ENCODE peak calls at places on chromosomes 6 and 20, in six cellular contexts. W is IMR-90, U is H9, C is neuronal stem cell, A is H1, P is trophoblast cell. N is an unnamed sample.

GRCh38 chr6:158655569-158656450 is 6.0 kb downstream of the SYTL3 start:
- DNase-seq in W (peak), U (no peak), C (no peak), A (no peak), P (no peak), N (peak)

GRCh38 chr6:90315354-90315960 is 18.8 kb upstream of the BACH2 start:
- DNase-seq in W (no peak), U (no peak), C (no peak), A (no peak), P (no peak), N (no peak)

GRCh38 chr20:25360631-25361286 is 29.9 kb downstream of the ABHD12 start:
- DNase-seq in W (peak), U (no peak), C (no peak), A (no peak), P (no peak), N (peak)

GRCh38 chr6:143125896-143126573 is 65.3 kb downstream of the AIG1 start:
- DNase-seq in W (no peak), U (no peak), C (no peak), A (no peak), P (no peak), N (peak)

GRCh38 chr6:12567682-12568081 is 148.9 kb upstream of the PHACTR1 start:
- DNase-seq in W (no peak), U (no peak), C (no peak), A (no peak), P (no peak), N (no peak)

GRCh38 chr6:145899915-145900569 is 64.1 kb downstream of the SHPRH start:
- DNase-seq in W (no peak), U (no peak), C (no peak), A (no peak), P (no peak), N (no peak)

GRCh38 chr6:51303313-51303712 is 484.6 kb downstream of the TFAP2B start:
- DNase-seq in W (no peak), U (no peak), C (no peak), A (no peak), P (no peak), N (no peak)

GRCh38 chr6:37741757-37742400 is 44.2 kb upstream of the MDGA1 start:
- DNase-seq in W (no peak), U (peak), C (peak), A (no peak), P (no peak), N (peak)

GRCh38 chr20:37566590-37567330 is 39.1 kb upstream of the BLCAP start:
- DNase-seq in W (no peak), U (no peak), C (no peak), A (no peak), P (no peak), N (no peak)

GRCh38 chr20:21235713-21236445 is 67.3 kb upstream of the XRN2 start:
- DNase-seq in W (peak), U (peak), C (peak), A (no peak), P (peak), N (peak)

GRCh38 chr6:78347191-78347916 is 520.0 kb upstream of the IRAK1BP1 start:
- DNase-seq in W (no peak), U (no peak), C (no peak), A (no peak), P (no peak), N (no peak)

GRCh38 chr6:30687659-30688431 is 1.4 kb upstream of the PPP1R18 start:
- DNase-seq in W (peak), U (peak), C (no peak), A (no peak), P (no peak), N (peak)

GRCh38 chr6:118815495-118815894 is 78.5 kb upstream of the ASF1A start:
- DNase-seq in W (no peak), U (no peak), C (no peak), A (no peak), P (no peak), N (no peak)

GRCh38 chr20:19995220-19995863 is 21.8 kb upstream of the NAA20 start:
- DNase-seq in W (peak), U (no peak), C (no peak), A (no peak), P (peak), N (peak)

GRCh38 chr6:73797861-73798260 is 101.9 kb downstream of the CD109 start:
- DNase-seq in W (peak), U (no peak), C (no peak), A (no peak), P (no peak), N (peak)

GRCh38 chr6:41028618-41029486 is 10.2 kb downstream of the UNC5CL start:
- DNase-seq in W (no peak), U (peak), C (no peak), A (no peak), P (no peak), N (no peak)

DNA sequence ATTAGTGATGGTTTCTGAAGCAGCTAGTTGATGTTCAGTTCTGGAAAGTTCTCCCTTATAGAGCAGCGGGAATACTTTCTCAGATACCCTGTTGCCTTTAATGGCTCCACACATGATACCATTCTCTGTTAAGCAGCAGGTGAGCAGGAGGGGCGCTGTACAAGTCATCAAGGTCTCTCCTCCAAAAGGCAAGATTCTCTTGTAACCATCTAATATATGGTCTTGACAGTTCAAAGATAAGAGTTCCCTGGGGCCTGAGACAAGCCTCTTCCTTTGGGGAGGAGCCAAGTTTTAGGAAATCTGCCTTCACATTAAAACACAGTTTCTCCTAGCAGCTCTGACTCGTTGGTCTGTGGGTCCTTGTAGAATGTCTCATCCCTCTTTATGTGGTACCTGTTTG is 258.2 kb downstream of the QKI start:
- DNase-seq in W (no peak), U (no peak), C (no peak), A (no peak), P (no peak), N (no peak)
- H4K91ac ChIP-seq in W (no peak), U (no peak), C (no peak), A (no peak), P (no peak), N (no peak)

DNA sequence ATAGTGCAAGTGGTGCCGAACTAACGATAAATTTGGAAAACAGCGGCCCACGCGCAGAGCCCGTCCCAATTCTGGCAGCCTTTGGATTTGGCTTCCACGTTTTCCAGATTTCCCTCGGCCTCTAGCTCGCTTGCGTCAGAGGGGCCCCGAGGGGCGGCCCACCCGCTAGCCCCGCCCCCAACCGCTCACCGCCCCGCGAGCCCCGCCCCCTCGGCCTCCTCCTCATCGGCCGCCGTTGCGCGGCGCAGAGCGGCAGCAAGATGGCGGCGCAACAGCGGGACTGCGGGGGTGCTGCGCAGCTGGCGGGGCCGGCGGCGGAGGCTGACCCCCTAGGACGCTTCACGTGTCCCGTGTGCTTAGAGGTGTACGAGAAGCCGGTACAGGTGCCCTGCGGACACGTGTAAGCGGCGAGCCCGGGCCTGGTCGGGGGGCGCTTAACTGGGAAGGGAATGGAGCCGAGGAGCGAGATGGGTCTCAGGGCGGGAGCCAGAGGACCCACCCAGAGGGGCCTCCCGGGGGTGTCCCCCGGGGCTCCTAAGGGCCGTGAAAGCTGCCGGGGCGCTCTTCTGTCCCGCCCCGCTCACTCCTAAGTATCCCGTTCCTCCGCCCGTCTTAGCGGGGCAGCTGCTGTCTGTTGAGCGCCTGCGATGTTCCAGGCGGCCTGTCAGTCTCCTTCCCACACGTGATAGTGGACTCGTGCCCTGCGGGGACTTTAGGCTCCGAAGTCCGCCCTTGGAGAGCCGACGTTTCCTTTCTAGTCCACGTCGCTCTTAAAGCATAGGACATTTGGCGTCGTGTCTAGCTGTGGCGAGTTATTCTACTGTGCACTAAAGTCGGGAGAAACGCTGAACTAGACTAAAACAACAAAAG is at the start of gene RNF114:
- DNase-seq in W (peak), U (peak), C (peak), A (peak), P (peak), N (peak)
- H3K23ac ChIP-seq in W (peak), U (no peak), C (peak), A (no peak), P (no peak), N (peak)

GRCh38 chr20:54188132-54188835 is 14.5 kb upstream of the CYP24A1 start:
- DNase-seq in W (no peak), U (no peak), C (no peak), A (no peak), P (no peak), N (no peak)
- H4K91ac ChIP-seq in W (no peak), U (no peak), C (no peak), A (no peak), P (no peak), N (no peak)

DNA sequence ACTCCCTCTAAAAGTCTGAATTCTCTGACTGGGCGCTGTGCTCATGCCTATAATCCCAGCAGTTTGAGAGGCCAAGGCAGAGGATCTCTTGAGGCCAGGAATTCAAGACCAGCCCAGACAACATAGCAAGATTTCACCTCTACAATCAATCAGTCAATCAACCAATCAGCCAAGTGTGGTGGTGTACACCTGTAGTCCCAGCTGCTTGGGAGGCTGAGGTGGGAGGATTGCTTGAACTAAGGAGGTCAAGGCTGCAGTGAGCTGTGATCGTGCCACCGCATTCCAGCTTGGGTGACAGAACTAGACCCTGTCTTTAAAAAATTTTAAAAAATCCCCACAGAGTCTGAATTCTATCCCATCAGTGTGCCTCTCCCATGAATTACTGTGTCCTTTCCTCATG is 37.9 kb downstream of the KIF3B start:
- DNase-seq in W (no peak), U (no peak), C (no peak), A (no peak), P (no peak), N (no peak)
- H3K23ac ChIP-seq in W (no peak), U (no peak), C (no peak), A (no peak), P (no peak), N (no peak)

GRCh38 chr20:17749979-17750721 is 50.4 kb downstream of the BANF2 start:
- DNase-seq in W (peak), U (no peak), C (no peak), A (no peak), P (no peak), N (no peak)
- H4K91ac ChIP-seq in W (no peak), U (no peak), C (no peak), A (peak), P (no peak), N (no peak)